ENCODE peak calls at places on chromosomes 3 and 15, in eight cellular contexts. H is endothelial cell, S is suprapubic skin, Y is GM13976, U is NCI-H187 treated with DMSO at 0.1 percent for 48 hours, E is lung microvascular endothelial cell, I is progenitor cell of endocrine pancreas, Q is NCI-H2081. O is an unnamed sample.

GRCh38 chr3:125058529-125058928 is 2.7 kb upstream of the HEG1 start:
- DNase-seq in Q (no peak), I (no peak), H (no peak), U (no peak), E (no peak), Y (no peak), S (no peak), O (no peak)

GRCh38 chr3:171783086-171783485 is 27.2 kb downstream of the PLD1 start:
- DNase-seq in Y (no peak), U (no peak), S (no peak), H (no peak), I (no peak), Q (no peak), E (no peak), O (no peak)

GRCh38 chr15:73959801-73960200 is 32.3 kb downstream of the STOML1 start:
- DNase-seq in S (peak), E (no peak), Q (no peak), Y (no peak), I (no peak), H (no peak), U (no peak), O (no peak)

GRCh38 chr15:74958320-74958907 is 1.8 kb upstream of the RPP25 start:
- DNase-seq in H (peak), Y (peak), I (no peak), Q (peak), S (peak), E (peak), U (no peak), O (peak)

GRCh38 chr3:107426223-107426622 is 49.0 kb downstream of the CCDC54 start:
- DNase-seq in U (no peak), Y (no peak), I (no peak), E (no peak), H (no peak), Q (no peak), S (no peak), O (no peak)

GRCh38 chr3:150409527-150410310 is 1.6 kb downstream of the TSC22D2 start:
- DNase-seq in H (peak), Q (peak), E (peak), S (peak), Y (peak), I (peak), U (no peak), O (peak)

GRCh38 chr3:43954321-43954720 is 263.6 kb downstream of the ABHD5 start:
- DNase-seq in E (no peak), S (no peak), H (no peak), I (no peak), U (no peak), Y (no peak), Q (no peak), O (no peak)

GRCh38 chr3:139286241-139286640 is 57.6 kb upstream of the MRPS22 start:
- DNase-seq in E (no peak), U (no peak), Y (no peak), I (no peak), H (no peak), Q (no peak), S (no peak), O (no peak)

GRCh38 chr15:82197734-82198594 is 64.6 kb downstream of the EFL1 start:
- DNase-seq in E (peak), Y (peak), H (peak), I (peak), Q (peak), S (peak), U (no peak), O (peak)

GRCh38 chr3:111534701-111535100 is 7.3 kb upstream of the CD96 start:
- DNase-seq in H (no peak), I (no peak), E (no peak), S (no peak), Y (no peak), U (no peak), Q (no peak), O (no peak)

GRCh38 chr3:127953092-127953491 is 38.1 kb downstream of the KBTBD12 start:
- DNase-seq in H (no peak), Q (no peak), U (no peak), I (no peak), S (no peak), Y (no peak), E (peak), O (no peak)

GRCh38 chr3:136856665-136857064 is 5.3 kb upstream of the NCK1 start:
- DNase-seq in I (no peak), Y (no peak), H (no peak), S (no peak), E (no peak), U (no peak), Q (no peak), O (no peak)

GRCh38 chr3:185984203-185984602 is 46.4 kb upstream of the TRA2B start:
- DNase-seq in Q (no peak), E (no peak), U (no peak), H (no peak), I (no peak), S (no peak), Y (no peak), O (no peak)

GRCh38 chr3:192918275-192918588 is 576 bp upstream of the MB21D2 start:
- DNase-seq in I (no peak), E (no peak), U (no peak), H (no peak), S (peak), Y (no peak), Q (no peak), O (no peak)

GRCh38 chr15:89342840-89343239 is 8.2 kb upstream of the POLG start:
- DNase-seq in U (no peak), S (no peak), I (no peak), Q (no peak), Y (no peak), H (no peak), E (no peak), O (no peak)

GRCh38 chr3:73733796-73734195 is 109.1 kb upstream of the PDZRN3 start:
- DNase-seq in U (no peak), Y (no peak), H (no peak), S (no peak), E (no peak), I (no peak), Q (peak), O (no peak)

GRCh38 chr3:169822540-169822939 is 9.8 kb upstream of the LRRC34 start:
- DNase-seq in H (no peak), S (no peak), U (peak), Y (no peak), Q (no peak), I (no peak), E (no peak), O (no peak)

GRCh38 chr3:169227911-169228310 is 435.6 kb downstream of the MECOM start:
- DNase-seq in I (no peak), S (no peak), U (no peak), Y (no peak), Q (no peak), E (peak), H (no peak), O (no peak)

GRCh38 chr15:38564557-38565286 is at the start of gene RASGRP1:
- DNase-seq in Q (peak), I (peak), H (peak), E (peak), Y (peak), U (no peak), S (no peak), O (peak)

GRCh38 chr15:89401636-89402252 is 67.1 kb upstream of the POLG start:
- DNase-seq in U (no peak), S (no peak), E (peak), Q (no peak), Y (no peak), H (no peak), I (no peak), O (no peak)

GRCh38 chr3:46565113-46565490 is 1.0 kb downstream of the LRRC2 start:
- DNase-seq in H (no peak), U (no peak), S (no peak), E (no peak), Q (no peak), I (no peak), Y (no peak), O (no peak)

GRCh38 chr3:139309880-139310279 is 33.9 kb upstream of the MRPS22 start:
- DNase-seq in Q (no peak), Y (no peak), U (no peak), S (no peak), I (no peak), E (peak), H (no peak), O (no peak)

GRCh38 chr15:35956066-35956465 is 410.1 kb upstream of the DPH6 start:
- DNase-seq in H (no peak), Q (no peak), I (no peak), E (no peak), U (no peak), S (no peak), Y (no peak), O (no peak)

GRCh38 chr15:98648654-98649537 is 557 bp downstream of the IGF1R start:
- DNase-seq in Q (peak), H (peak), E (peak), Y (peak), I (peak), S (no peak), U (no peak), O (peak)

GRCh38 chr3:134350266-134350665 is 24.0 kb downstream of the AMOTL2 start:
- DNase-seq in Q (no peak), U (no peak), S (no peak), Y (no peak), E (no peak), I (no peak), H (no peak), O (no peak)

O was measured in activated naive CD4-positive, alpha-beta T cell treated with anti-CD3 and anti-CD28 coated beads, Interleukin-2, amount 50 U/mL, for 16 hours.